ENCODE peak calls at places on chromosomes 11 and 22, in seven cellular contexts. One of them, this sample, is unnamed.

GRCh38 chr11:63866211-63866610 is 27.3 kb downstream of the MARK2 start:
- DNase-seq in amniotic stem cell: no peak
- DNase-seq in dermis blood vessel endothelial cell: no peak
- DNase-seq in NCI-H1092: peak
- DNase-seq in hypothalamus: no peak
- DNase-seq in stimulated activated CD8-positive, alpha-beta memory T cell treated with anti-CD3 and anti-CD28 coated beads, Interleukin-15, amount 100 ng/mL, for 1 hour: peak
- DNase-seq in IMR-90: peak
- DNase-seq in this sample: peak

GRCh38 chr22:17984114-17984513 is 40.2 kb downstream of the MICAL3 start:
- DNase-seq in amniotic stem cell: no peak
- DNase-seq in dermis blood vessel endothelial cell: peak
- DNase-seq in NCI-H1092: no peak
- DNase-seq in hypothalamus: no peak
- DNase-seq in stimulated activated CD8-positive, alpha-beta memory T cell treated with anti-CD3 and anti-CD28 coated beads, Interleukin-15, amount 100 ng/mL, for 1 hour: no peak
- DNase-seq in IMR-90: no peak
- DNase-seq in this sample: no peak

GRCh38 chr11:72228229-72228843 is 3.8 kb downstream of the INPPL1 start:
- DNase-seq in amniotic stem cell: no peak
- DNase-seq in dermis blood vessel endothelial cell: peak
- DNase-seq in NCI-H1092: no peak
- DNase-seq in hypothalamus: no peak
- DNase-seq in stimulated activated CD8-positive, alpha-beta memory T cell treated with anti-CD3 and anti-CD28 coated beads, Interleukin-15, amount 100 ng/mL, for 1 hour: no peak
- DNase-seq in IMR-90: no peak
- DNase-seq in this sample: no peak

GRCh38 chr11:3882671-3883070 is 27.2 kb downstream of the STIM1 start:
- DNase-seq in amniotic stem cell: no peak
- DNase-seq in dermis blood vessel endothelial cell: no peak
- DNase-seq in NCI-H1092: no peak
- DNase-seq in hypothalamus: no peak
- DNase-seq in stimulated activated CD8-positive, alpha-beta memory T cell treated with anti-CD3 and anti-CD28 coated beads, Interleukin-15, amount 100 ng/mL, for 1 hour: no peak
- DNase-seq in IMR-90: no peak
- DNase-seq in this sample: no peak

GRCh38 chr22:19983701-19984100 is 32.9 kb downstream of the ARVCF start:
- DNase-seq in amniotic stem cell: no peak
- DNase-seq in dermis blood vessel endothelial cell: no peak
- DNase-seq in NCI-H1092: no peak
- DNase-seq in hypothalamus: peak
- DNase-seq in stimulated activated CD8-positive, alpha-beta memory T cell treated with anti-CD3 and anti-CD28 coated beads, Interleukin-15, amount 100 ng/mL, for 1 hour: no peak
- DNase-seq in IMR-90: no peak
- DNase-seq in this sample: no peak

GRCh38 chr11:82494988-82495432 is 238.7 kb downstream of the FAM181B start:
- DNase-seq in amniotic stem cell: no peak
- DNase-seq in dermis blood vessel endothelial cell: no peak
- DNase-seq in NCI-H1092: no peak
- DNase-seq in hypothalamus: no peak
- DNase-seq in stimulated activated CD8-positive, alpha-beta memory T cell treated with anti-CD3 and anti-CD28 coated beads, Interleukin-15, amount 100 ng/mL, for 1 hour: no peak
- DNase-seq in IMR-90: no peak
- DNase-seq in this sample: no peak

GRCh38 chr11:111945198-111945597 is 8.1 kb downstream of the DIXDC1 start:
- DNase-seq in amniotic stem cell: no peak
- DNase-seq in dermis blood vessel endothelial cell: peak
- DNase-seq in NCI-H1092: no peak
- DNase-seq in hypothalamus: no peak
- DNase-seq in stimulated activated CD8-positive, alpha-beta memory T cell treated with anti-CD3 and anti-CD28 coated beads, Interleukin-15, amount 100 ng/mL, for 1 hour: no peak
- DNase-seq in IMR-90: no peak
- DNase-seq in this sample: no peak

GRCh38 chr22:22866381-22867111 is 21.1 kb upstream of the IGLL5 start:
- DNase-seq in amniotic stem cell: no peak
- DNase-seq in dermis blood vessel endothelial cell: no peak
- DNase-seq in NCI-H1092: no peak
- DNase-seq in hypothalamus: no peak
- DNase-seq in stimulated activated CD8-positive, alpha-beta memory T cell treated with anti-CD3 and anti-CD28 coated beads, Interleukin-15, amount 100 ng/mL, for 1 hour: no peak
- DNase-seq in IMR-90: no peak
- DNase-seq in this sample: no peak

GRCh38 chr22:24947881-24948280 is 1.4 kb upstream of the LHFPL7 start:
- DNase-seq in amniotic stem cell: no peak
- DNase-seq in dermis blood vessel endothelial cell: no peak
- DNase-seq in NCI-H1092: no peak
- DNase-seq in hypothalamus: no peak
- DNase-seq in stimulated activated CD8-positive, alpha-beta memory T cell treated with anti-CD3 and anti-CD28 coated beads, Interleukin-15, amount 100 ng/mL, for 1 hour: no peak
- DNase-seq in IMR-90: no peak
- DNase-seq in this sample: no peak

GRCh38 chr22:24894220-24894975 is 52.1 kb downstream of the LHFPL7 start:
- DNase-seq in amniotic stem cell: peak
- DNase-seq in dermis blood vessel endothelial cell: peak
- DNase-seq in NCI-H1092: peak
- DNase-seq in hypothalamus: peak
- DNase-seq in stimulated activated CD8-positive, alpha-beta memory T cell treated with anti-CD3 and anti-CD28 coated beads, Interleukin-15, amount 100 ng/mL, for 1 hour: no peak
- DNase-seq in IMR-90: peak
- DNase-seq in this sample: peak

GRCh38 chr11:72741849-72742521 is 10.2 kb downstream of the ARAP1 start:
- DNase-seq in amniotic stem cell: no peak
- DNase-seq in dermis blood vessel endothelial cell: no peak
- DNase-seq in NCI-H1092: no peak
- DNase-seq in hypothalamus: no peak
- DNase-seq in stimulated activated CD8-positive, alpha-beta memory T cell treated with anti-CD3 and anti-CD28 coated beads, Interleukin-15, amount 100 ng/mL, for 1 hour: no peak
- DNase-seq in IMR-90: peak
- DNase-seq in this sample: no peak

GRCh38 chr11:60169264-60169915 is 13.5 kb downstream of the MS4A6A start:
- DNase-seq in amniotic stem cell: no peak
- DNase-seq in dermis blood vessel endothelial cell: peak
- DNase-seq in NCI-H1092: no peak
- DNase-seq in hypothalamus: no peak
- DNase-seq in stimulated activated CD8-positive, alpha-beta memory T cell treated with anti-CD3 and anti-CD28 coated beads, Interleukin-15, amount 100 ng/mL, for 1 hour: no peak
- DNase-seq in IMR-90: no peak
- DNase-seq in this sample: peak

GRCh38 chr22:46201059-46201757 is 48.9 kb downstream of the CDPF1 start:
- DNase-seq in amniotic stem cell: no peak
- DNase-seq in dermis blood vessel endothelial cell: no peak
- DNase-seq in NCI-H1092: no peak
- DNase-seq in hypothalamus: no peak
- DNase-seq in stimulated activated CD8-positive, alpha-beta memory T cell treated with anti-CD3 and anti-CD28 coated beads, Interleukin-15, amount 100 ng/mL, for 1 hour: no peak
- DNase-seq in IMR-90: no peak
- DNase-seq in this sample: no peak

GRCh38 chr11:6233984-6234313 is 487 bp downstream of the FHIP1B start:
- DNase-seq in amniotic stem cell: no peak
- DNase-seq in dermis blood vessel endothelial cell: no peak
- DNase-seq in NCI-H1092: no peak
- DNase-seq in hypothalamus: no peak
- DNase-seq in stimulated activated CD8-positive, alpha-beta memory T cell treated with anti-CD3 and anti-CD28 coated beads, Interleukin-15, amount 100 ng/mL, for 1 hour: no peak
- DNase-seq in IMR-90: no peak
- DNase-seq in this sample: no peak

GRCh38 chr11:121722431-121723256 is 269.9 kb upstream of the SORL1-AS1 start:
- DNase-seq in amniotic stem cell: peak
- DNase-seq in dermis blood vessel endothelial cell: peak
- DNase-seq in NCI-H1092: peak
- DNase-seq in hypothalamus: peak
- DNase-seq in stimulated activated CD8-positive, alpha-beta memory T cell treated with anti-CD3 and anti-CD28 coated beads, Interleukin-15, amount 100 ng/mL, for 1 hour: no peak
- DNase-seq in IMR-90: peak
- DNase-seq in this sample: peak

GRCh38 chr11:32884770-32885384 is 7.7 kb upstream of the QSER1 start:
- DNase-seq in amniotic stem cell: no peak
- DNase-seq in dermis blood vessel endothelial cell: peak
- DNase-seq in NCI-H1092: no peak
- DNase-seq in hypothalamus: no peak
- DNase-seq in stimulated activated CD8-positive, alpha-beta memory T cell treated with anti-CD3 and anti-CD28 coated beads, Interleukin-15, amount 100 ng/mL, for 1 hour: no peak
- DNase-seq in IMR-90: no peak
- DNase-seq in this sample: no peak

GRCh38 chr11:120013325-120014250 is 124.3 kb downstream of the TRIM29 start:
- DNase-seq in amniotic stem cell: no peak
- DNase-seq in dermis blood vessel endothelial cell: peak
- DNase-seq in NCI-H1092: peak
- DNase-seq in hypothalamus: peak
- DNase-seq in stimulated activated CD8-positive, alpha-beta memory T cell treated with anti-CD3 and anti-CD28 coated beads, Interleukin-15, amount 100 ng/mL, for 1 hour: no peak
- DNase-seq in IMR-90: peak
- DNase-seq in this sample: peak

GRCh38 chr22:19430890-19431541 is 517 bp downstream of the HIRA start:
- DNase-seq in amniotic stem cell: no peak
- DNase-seq in dermis blood vessel endothelial cell: peak
- DNase-seq in NCI-H1092: no peak
- DNase-seq in hypothalamus: no peak
- DNase-seq in stimulated activated CD8-positive, alpha-beta memory T cell treated with anti-CD3 and anti-CD28 coated beads, Interleukin-15, amount 100 ng/mL, for 1 hour: no peak
- DNase-seq in IMR-90: peak
- DNase-seq in this sample: peak

GRCh38 chr11:1639102-1639620 is 9.6 kb downstream of the KRTAP5-5 start:
- DNase-seq in amniotic stem cell: no peak
- DNase-seq in dermis blood vessel endothelial cell: peak
- DNase-seq in NCI-H1092: peak
- DNase-seq in hypothalamus: no peak
- DNase-seq in stimulated activated CD8-positive, alpha-beta memory T cell treated with anti-CD3 and anti-CD28 coated beads, Interleukin-15, amount 100 ng/mL, for 1 hour: no peak
- DNase-seq in IMR-90: no peak
- DNase-seq in this sample: no peak

GRCh38 chr11:67270256-67271211 is 4.3 kb downstream of the GRK2 start:
- DNase-seq in amniotic stem cell: no peak
- DNase-seq in dermis blood vessel endothelial cell: peak
- DNase-seq in NCI-H1092: no peak
- DNase-seq in hypothalamus: no peak
- DNase-seq in stimulated activated CD8-positive, alpha-beta memory T cell treated with anti-CD3 and anti-CD28 coated beads, Interleukin-15, amount 100 ng/mL, for 1 hour: no peak
- DNase-seq in IMR-90: no peak
- DNase-seq in this sample: no peak

GRCh38 chr11:57224537-57224936 is 12.5 kb downstream of the APLNR start:
- DNase-seq in amniotic stem cell: peak
- DNase-seq in dermis blood vessel endothelial cell: no peak
- DNase-seq in NCI-H1092: no peak
- DNase-seq in hypothalamus: no peak
- DNase-seq in stimulated activated CD8-positive, alpha-beta memory T cell treated with anti-CD3 and anti-CD28 coated beads, Interleukin-15, amount 100 ng/mL, for 1 hour: no peak
- DNase-seq in IMR-90: peak
- DNase-seq in this sample: no peak

GRCh38 chr11:67071420-67072284 is 15.0 kb downstream of the RHOD start:
- DNase-seq in amniotic stem cell: no peak
- DNase-seq in dermis blood vessel endothelial cell: peak
- DNase-seq in NCI-H1092: peak
- DNase-seq in hypothalamus: peak
- DNase-seq in stimulated activated CD8-positive, alpha-beta memory T cell treated with anti-CD3 and anti-CD28 coated beads, Interleukin-15, amount 100 ng/mL, for 1 hour: peak
- DNase-seq in IMR-90: peak
- DNase-seq in this sample: peak

GRCh38 chr11:119774180-119774763 is 45.3 kb upstream of the NECTIN1 start:
- DNase-seq in amniotic stem cell: no peak
- DNase-seq in dermis blood vessel endothelial cell: peak
- DNase-seq in NCI-H1092: no peak
- DNase-seq in hypothalamus: no peak
- DNase-seq in stimulated activated CD8-positive, alpha-beta memory T cell treated with anti-CD3 and anti-CD28 coated beads, Interleukin-15, amount 100 ng/mL, for 1 hour: no peak
- DNase-seq in IMR-90: peak
- DNase-seq in this sample: no peak

GRCh38 chr11:62713343-62713742 is 5.9 kb downstream of the GNG3 start:
- DNase-seq in amniotic stem cell: no peak
- DNase-seq in dermis blood vessel endothelial cell: no peak
- DNase-seq in NCI-H1092: no peak
- DNase-seq in hypothalamus: no peak
- DNase-seq in stimulated activated CD8-positive, alpha-beta memory T cell treated with anti-CD3 and anti-CD28 coated beads, Interleukin-15, amount 100 ng/mL, for 1 hour: no peak
- DNase-seq in IMR-90: no peak
- DNase-seq in this sample: no peak

GRCh38 chr11:6378695-6378989 is 11.6 kb upstream of the SMPD1 start:
- DNase-seq in amniotic stem cell: no peak
- DNase-seq in dermis blood vessel endothelial cell: no peak
- DNase-seq in NCI-H1092: no peak
- DNase-seq in hypothalamus: no peak
- DNase-seq in stimulated activated CD8-positive, alpha-beta memory T cell treated with anti-CD3 and anti-CD28 coated beads, Interleukin-15, amount 100 ng/mL, for 1 hour: no peak
- DNase-seq in IMR-90: no peak
- DNase-seq in this sample: no peak

GRCh38 chr11:57597971-57598830 is 716 bp downstream of the SERPING1 start:
- DNase-seq in amniotic stem cell: no peak
- DNase-seq in dermis blood vessel endothelial cell: no peak
- DNase-seq in NCI-H1092: no peak
- DNase-seq in hypothalamus: peak
- DNase-seq in stimulated activated CD8-positive, alpha-beta memory T cell treated with anti-CD3 and anti-CD28 coated beads, Interleukin-15, amount 100 ng/mL, for 1 hour: no peak
- DNase-seq in IMR-90: peak
- DNase-seq in this sample: no peak

GRCh38 chr11:8342821-8343681 is 79.4 kb upstream of the LMO1 start:
- DNase-seq in amniotic stem cell: no peak
- DNase-seq in dermis blood vessel endothelial cell: no peak
- DNase-seq in NCI-H1092: no peak
- DNase-seq in hypothalamus: no peak
- DNase-seq in stimulated activated CD8-positive, alpha-beta memory T cell treated with anti-CD3 and anti-CD28 coated beads, Interleukin-15, amount 100 ng/mL, for 1 hour: no peak
- DNase-seq in IMR-90: no peak
- DNase-seq in this sample: no peak

GRCh38 chr11:579830-580601 is 3.7 kb downstream of the PHRF1 start:
- DNase-seq in amniotic stem cell: no peak
- DNase-seq in dermis blood vessel endothelial cell: no peak
- DNase-seq in NCI-H1092: no peak
- DNase-seq in hypothalamus: no peak
- DNase-seq in stimulated activated CD8-positive, alpha-beta memory T cell treated with anti-CD3 and anti-CD28 coated beads, Interleukin-15, amount 100 ng/mL, for 1 hour: no peak
- DNase-seq in IMR-90: peak
- DNase-seq in this sample: peak

GRCh38 chr22:38504731-38505594 is 1.1 kb downstream of the DDX17 start:
- DNase-seq in amniotic stem cell: no peak
- DNase-seq in dermis blood vessel endothelial cell: peak
- DNase-seq in NCI-H1092: no peak
- DNase-seq in hypothalamus: peak
- DNase-seq in stimulated activated CD8-positive, alpha-beta memory T cell treated with anti-CD3 and anti-CD28 coated beads, Interleukin-15, amount 100 ng/mL, for 1 hour: no peak
- DNase-seq in IMR-90: peak
- DNase-seq in this sample: no peak

GRCh38 chr11:61067782-61068181 is 34.5 kb upstream of the CD5 start:
- DNase-seq in amniotic stem cell: no peak
- DNase-seq in dermis blood vessel endothelial cell: no peak
- DNase-seq in NCI-H1092: no peak
- DNase-seq in hypothalamus: no peak
- DNase-seq in stimulated activated CD8-positive, alpha-beta memory T cell treated with anti-CD3 and anti-CD28 coated beads, Interleukin-15, amount 100 ng/mL, for 1 hour: no peak
- DNase-seq in IMR-90: no peak
- DNase-seq in this sample: no peak

GRCh38 chr11:120147094-120147949 is 9.4 kb upstream of the TRIM29 start:
- DNase-seq in amniotic stem cell: no peak
- DNase-seq in dermis blood vessel endothelial cell: no peak
- DNase-seq in NCI-H1092: no peak
- DNase-seq in hypothalamus: no peak
- DNase-seq in stimulated activated CD8-positive, alpha-beta memory T cell treated with anti-CD3 and anti-CD28 coated beads, Interleukin-15, amount 100 ng/mL, for 1 hour: no peak
- DNase-seq in IMR-90: no peak
- DNase-seq in this sample: no peak

GRCh38 chr11:10443152-10443551 is 11.9 kb upstream of the AMPD3 start:
- DNase-seq in amniotic stem cell: no peak
- DNase-seq in dermis blood vessel endothelial cell: no peak
- DNase-seq in NCI-H1092: no peak
- DNase-seq in hypothalamus: no peak
- DNase-seq in stimulated activated CD8-positive, alpha-beta memory T cell treated with anti-CD3 and anti-CD28 coated beads, Interleukin-15, amount 100 ng/mL, for 1 hour: no peak
- DNase-seq in IMR-90: peak
- DNase-seq in this sample: no peak

GRCh38 chr11:23727821-23728220 is 769.0 kb upstream of the LUZP2 start:
- DNase-seq in amniotic stem cell: peak
- DNase-seq in dermis blood vessel endothelial cell: no peak
- DNase-seq in NCI-H1092: no peak
- DNase-seq in hypothalamus: no peak
- DNase-seq in stimulated activated CD8-positive, alpha-beta memory T cell treated with anti-CD3 and anti-CD28 coated beads, Interleukin-15, amount 100 ng/mL, for 1 hour: no peak
- DNase-seq in IMR-90: peak
- DNase-seq in this sample: peak

GRCh38 chr11:32259641-32260081 is 168.8 kb downstream of the RCN1 start:
- DNase-seq in amniotic stem cell: no peak
- DNase-seq in dermis blood vessel endothelial cell: no peak
- DNase-seq in NCI-H1092: no peak
- DNase-seq in hypothalamus: peak
- DNase-seq in stimulated activated CD8-positive, alpha-beta memory T cell treated with anti-CD3 and anti-CD28 coated beads, Interleukin-15, amount 100 ng/mL, for 1 hour: no peak
- DNase-seq in IMR-90: peak
- DNase-seq in this sample: peak

GRCh38 chr22:21736084-21736642 is 569 bp upstream of the YPEL1 start:
- DNase-seq in amniotic stem cell: no peak
- DNase-seq in dermis blood vessel endothelial cell: no peak
- DNase-seq in NCI-H1092: no peak
- DNase-seq in hypothalamus: no peak
- DNase-seq in stimulated activated CD8-positive, alpha-beta memory T cell treated with anti-CD3 and anti-CD28 coated beads, Interleukin-15, amount 100 ng/mL, for 1 hour: no peak
- DNase-seq in IMR-90: no peak
- DNase-seq in this sample: no peak

GRCh38 chr11:57370251-57370650 is 10.7 kb downstream of the PRG3 start:
- DNase-seq in amniotic stem cell: no peak
- DNase-seq in dermis blood vessel endothelial cell: peak
- DNase-seq in NCI-H1092: no peak
- DNase-seq in hypothalamus: no peak
- DNase-seq in stimulated activated CD8-positive, alpha-beta memory T cell treated with anti-CD3 and anti-CD28 coated beads, Interleukin-15, amount 100 ng/mL, for 1 hour: no peak
- DNase-seq in IMR-90: peak
- DNase-seq in this sample: no peak

GRCh38 chr11:61195710-61196109 is 7.6 kb upstream of the PGA3 start:
- DNase-seq in amniotic stem cell: no peak
- DNase-seq in dermis blood vessel endothelial cell: no peak
- DNase-seq in NCI-H1092: no peak
- DNase-seq in hypothalamus: no peak
- DNase-seq in stimulated activated CD8-positive, alpha-beta memory T cell treated with anti-CD3 and anti-CD28 coated beads, Interleukin-15, amount 100 ng/mL, for 1 hour: no peak
- DNase-seq in IMR-90: no peak
- DNase-seq in this sample: no peak

GRCh38 chr11:31625868-31626267 is 116.3 kb downstream of the ELP4 start:
- DNase-seq in amniotic stem cell: no peak
- DNase-seq in dermis blood vessel endothelial cell: no peak
- DNase-seq in NCI-H1092: no peak
- DNase-seq in hypothalamus: no peak
- DNase-seq in stimulated activated CD8-positive, alpha-beta memory T cell treated with anti-CD3 and anti-CD28 coated beads, Interleukin-15, amount 100 ng/mL, for 1 hour: no peak
- DNase-seq in IMR-90: no peak
- DNase-seq in this sample: no peak